ENCODE peak calls at places on chromosomes 4 and X, in four cellular contexts. One of them, this sample, is unnamed.
A peak's percentile ranks its signal among the peaks of the same experiment; 100 is the strongest.

GRCh38 chr4:176467011-176467410 is 147.2 kb downstream of the SPCS3 start:
- DNase-seq in ovary: no peak
- DNase-seq in IMR-90: peak; percentile 58
- DNase-seq in right lobe of liver: no peak
- DNase-seq in this sample: no peak

GRCh38 chrX:153441296-153441695 is 4.6 kb downstream of the TREX2 start:
- DNase-seq in ovary: no peak
- DNase-seq in IMR-90: no peak
- DNase-seq in right lobe of liver: no peak
- DNase-seq in this sample: no peak

GRCh38 chrX:102835504-102836146 is 101.4 kb upstream of the RAB40AL start:
- DNase-seq in ovary: no peak
- DNase-seq in IMR-90: peak; percentile 33
- DNase-seq in right lobe of liver: no peak
- DNase-seq in this sample: no peak

GRCh38 chrX:9855536-9856320 is 69.5 kb downstream of the SHROOM2 start:
- DNase-seq in ovary: no peak
- DNase-seq in IMR-90: no peak
- DNase-seq in right lobe of liver: no peak
- DNase-seq in this sample: no peak

GRCh38 chr4:174190832-174191500 is 92.5 kb downstream of the FBXO8 start:
- DNase-seq in ovary: no peak
- DNase-seq in IMR-90: no peak
- DNase-seq in right lobe of liver: no peak
- DNase-seq in this sample: no peak

GRCh38 chr4:2712261-2712842 is 43.8 kb downstream of the TNIP2 start:
- DNase-seq in ovary: peak; percentile 19
- DNase-seq in IMR-90: no peak
- DNase-seq in right lobe of liver: no peak
- DNase-seq in this sample: no peak

GRCh38 chr4:54428940-54429339 is 199.8 kb downstream of the PDGFRA start:
- DNase-seq in ovary: no peak
- DNase-seq in IMR-90: no peak
- DNase-seq in right lobe of liver: no peak
- DNase-seq in this sample: no peak

GRCh38 chr4:85391568-85392410 is 83.2 kb upstream of the ARHGAP24 start:
- DNase-seq in ovary: no peak
- DNase-seq in IMR-90: no peak
- DNase-seq in right lobe of liver: no peak
- DNase-seq in this sample: no peak

GRCh38 chr4:161601011-161601410 is 562.8 kb downstream of the FSTL5 start:
- DNase-seq in ovary: no peak
- DNase-seq in IMR-90: no peak
- DNase-seq in right lobe of liver: no peak
- DNase-seq in this sample: no peak

GRCh38 chr4:60944070-60944469 is 256.1 kb upstream of the ADGRL3 start:
- DNase-seq in ovary: no peak
- DNase-seq in IMR-90: no peak
- DNase-seq in right lobe of liver: no peak
- DNase-seq in this sample: no peak
- H3K4me3 ChIP-seq in ovary: no peak overlapping the region
- H3K4me3 ChIP-seq in IMR-90: no peak overlapping the region
- H3K4me3 ChIP-seq in right lobe of liver: no peak overlapping the region
- H3K4me3 ChIP-seq in this sample: no peak overlapping the region

GRCh38 chr4:95124906-95125504 is 367.2 kb downstream of the BMPR1B start:
- DNase-seq in ovary: no peak
- DNase-seq in IMR-90: peak; percentile 76
- DNase-seq in right lobe of liver: no peak
- DNase-seq in this sample: no peak
- TF ChIP-seq CTCF in ovary: peak; percentile 18
- TF ChIP-seq CTCF in IMR-90: peak; percentile 77
- TF ChIP-seq CTCF in right lobe of liver: peak; percentile 38
- TF ChIP-seq CTCF in this sample: peak; percentile 39

GRCh38 chrX:48910926-48911406 is 480 bp downstream of the SLC35A2 start:
- DNase-seq in ovary: no peak
- DNase-seq in IMR-90: peak; percentile 21
- DNase-seq in right lobe of liver: no peak
- DNase-seq in this sample: no peak

GRCh38 chrX:48917139-48917980 is 1.5 kb downstream of the PIM2 start:
- DNase-seq in ovary: peak; percentile 93
- DNase-seq in IMR-90: peak; percentile 85
- DNase-seq in right lobe of liver: peak; percentile 88
- DNase-seq in this sample: peak; percentile 91

GRCh38 chrX:48914593-48915493 is 3.4 kb upstream of the SLC35A2 start:
- DNase-seq in ovary: no peak
- DNase-seq in IMR-90: no peak
- DNase-seq in right lobe of liver: no peak
- DNase-seq in this sample: no peak

GRCh38 chrX:48911407-48912182 is at the start of gene SLC35A2:
- DNase-seq in ovary: peak; percentile 85
- DNase-seq in IMR-90: peak; percentile 64
- DNase-seq in right lobe of liver: peak; percentile 84
- DNase-seq in this sample: peak; percentile 83

DNA sequence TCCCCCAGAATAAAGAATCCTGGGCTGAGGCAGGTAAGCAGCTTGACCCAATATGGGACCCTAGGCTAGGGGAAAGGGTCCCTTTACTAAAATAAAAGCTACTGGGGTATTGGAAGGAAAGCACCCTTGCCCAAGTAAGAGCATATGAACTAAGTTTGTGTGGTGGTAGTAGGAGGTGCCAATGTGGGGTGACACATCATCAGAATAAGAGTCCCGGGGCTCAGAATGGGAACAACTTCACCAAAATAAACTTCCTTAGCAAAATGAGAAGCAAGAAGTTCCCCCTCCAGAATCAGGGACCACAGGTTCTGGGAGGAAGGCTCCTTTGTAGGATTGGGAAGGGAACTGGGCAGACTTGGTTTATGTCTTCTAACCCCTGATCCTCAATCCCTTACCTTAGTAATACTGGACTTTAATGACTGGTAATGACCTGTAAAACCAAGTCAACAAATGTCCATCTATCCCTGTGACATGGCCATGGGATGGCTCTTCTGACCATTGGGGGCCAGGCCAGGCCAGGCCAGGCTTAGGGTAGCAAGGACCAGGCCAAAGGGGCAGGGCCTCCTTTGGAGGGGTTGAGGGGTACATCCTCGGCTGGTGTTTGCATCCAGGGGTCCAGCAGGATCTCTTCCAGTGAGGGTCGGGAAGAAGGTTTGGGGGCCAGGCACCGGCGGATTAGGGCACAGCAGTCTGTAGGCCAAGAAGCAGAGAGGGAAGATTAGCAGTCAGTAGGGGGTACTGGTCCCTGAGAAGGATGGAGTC is 2.3 kb upstream of the SLC35A2 start:
- DNase-seq in ovary: no peak
- DNase-seq in IMR-90: no peak
- DNase-seq in right lobe of liver: no peak
- DNase-seq in this sample: no peak
- TF ChIP-seq POLR2A in ovary: no peak
- TF ChIP-seq POLR2A in IMR-90: no peak
- TF ChIP-seq POLR2A in right lobe of liver: no peak
- TF ChIP-seq POLR2A in this sample: no peak

DNA sequence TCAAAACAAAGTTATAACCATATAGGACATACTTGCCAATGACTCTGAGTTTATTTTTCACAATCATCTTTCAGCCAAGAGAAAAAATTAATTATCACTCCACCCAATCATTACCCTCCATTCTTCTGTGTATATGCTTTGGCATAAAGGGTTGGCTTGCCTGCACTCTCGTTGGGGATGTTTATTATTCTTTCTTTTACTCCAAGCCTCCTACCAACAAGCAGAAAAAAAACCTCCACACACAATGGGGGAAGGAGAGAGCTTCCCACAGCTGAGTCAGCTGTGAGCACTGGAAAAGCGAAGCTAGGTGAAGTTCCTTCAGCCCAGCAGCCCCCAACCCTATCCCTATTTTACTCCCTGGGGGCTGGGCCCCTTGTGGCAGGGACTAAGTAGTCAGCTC is 1.5 kb downstream of the OPHN1 start:
- DNase-seq in ovary: no peak
- DNase-seq in IMR-90: peak; percentile 66
- DNase-seq in right lobe of liver: no peak
- DNase-seq in this sample: no peak
- H3K4me3 ChIP-seq in ovary: no peak overlapping the region
- H3K4me3 ChIP-seq in IMR-90: no peak overlapping the region
- H3K4me3 ChIP-seq in right lobe of liver: no peak overlapping the region
- H3K4me3 ChIP-seq in this sample: peak overlapping the region; percentile 73

This sample was measured in heart left ventricle.